ENCODE peak calls at places on chromosome 21, in five cellular contexts. J is uterus, H is lower leg skin, S is A549, L is brain microvascular endothelial cell. T is an unnamed sample.

GRCh38 chr21:27569091-27569490 is 602.2 kb upstream of the ADAMTS5 start:
- DNase-seq in J (no peak), H (no peak), S (no peak), L (no peak), T (no peak)

GRCh38 chr21:38768385-38769071 is 37.2 kb upstream of the ETS2 start:
- DNase-seq in J (no peak), H (peak; percentile 74), S (peak; percentile 42), L (peak; percentile 92), T (no peak)

GRCh38 chr21:36696640-36697472 is 2.1 kb upstream of the SIM2 start:
- DNase-seq in J (no peak), H (no peak), S (no peak), L (no peak), T (no peak)

GRCh38 chr21:38351176-38351959 is 94.6 kb downstream of the KCNJ15 start:
- DNase-seq in J (no peak), H (no peak), S (no peak), L (no peak), T (no peak)

GRCh38 chr21:19507682-19508260 is 1104.2 kb upstream of the TMPRSS15 start:
- DNase-seq in J (no peak), H (no peak), S (peak; percentile 0), L (no peak), T (no peak)

GRCh38 chr21:33368124-33368523 is 35.1 kb upstream of the IFNGR2 start:
- DNase-seq in J (no peak), H (no peak), S (no peak), L (no peak), T (no peak)

GRCh38 chr21:16589499-16589898 is 859.7 kb downstream of the USP25 start:
- DNase-seq in J (no peak), H (no peak), S (no peak), L (no peak), T (no peak)

GRCh38 chr21:29192999-29193563 is 62.6 kb downstream of the MAP3K7CL start:
- DNase-seq in J (no peak), H (no peak), S (no peak), L (no peak), T (no peak)

GRCh38 chr21:45262041-45262581 is 25.6 kb downstream of the POFUT2 start:
- DNase-seq in J (no peak), H (peak; percentile 76), S (no peak), L (no peak), T (no peak)

GRCh38 chr21:37088196-37088595 is 15.1 kb downstream of the TTC3 start:
- DNase-seq in J (no peak), H (no peak), S (no peak), L (no peak), T (no peak)

GRCh38 chr21:31098576-31099005 is 60.3 kb upstream of the KRTAP19-8 start:
- DNase-seq in J (peak; percentile 38), H (peak; percentile 92), S (peak; percentile 44), L (peak; percentile 62), T (peak; percentile 34)

GRCh38 chr21:28885853-28886177 is 106.9 kb downstream of the LTN1 start:
- DNase-seq in J (no peak), H (no peak), S (no peak), L (no peak), T (no peak)

GRCh38 chr21:15731243-15731613 is 1.4 kb downstream of the USP25 start:
- DNase-seq in J (no peak), H (no peak), S (no peak), L (no peak), T (no peak)

GRCh38 chr21:29257701-29258100 is 41.0 kb upstream of the BACH1 start:
- DNase-seq in J (no peak), H (no peak), S (no peak), L (no peak), T (no peak)

GRCh38 chr21:20802631-20803260 is 195.5 kb upstream of the NCAM2 start:
- DNase-seq in J (no peak), H (no peak), S (no peak), L (no peak), T (no peak)

GRCh38 chr21:45304945-45305344 is 17.2 kb upstream of the POFUT2 start:
- DNase-seq in J (peak; percentile 17), H (no peak), S (no peak), L (no peak), T (no peak)

GRCh38 chr21:37153193-37153934 is 80.3 kb downstream of the TTC3 start:
- DNase-seq in J (peak; percentile 66), H (no peak), S (no peak), L (no peak), T (no peak)

GRCh38 chr21:45241357-45241756 is 46.3 kb downstream of the POFUT2 start:
- DNase-seq in J (no peak), H (no peak), S (no peak), L (no peak), T (no peak)

GRCh38 chr21:32413697-32414578 is 1.4 kb downstream of the EVA1C start:
- DNase-seq in J (peak; percentile 64), H (no peak), S (no peak), L (no peak), T (no peak)

GRCh38 chr21:14864211-14865021 is 200.4 kb downstream of the NRIP1 start:
- DNase-seq in J (peak; percentile 54), H (peak; percentile 90), S (peak; percentile 78), L (peak; percentile 85), T (peak; percentile 63)

GRCh38 chr21:36630485-36631206 is 68.3 kb upstream of the SIM2 start:
- DNase-seq in J (no peak), H (no peak), S (peak; percentile 60), L (peak; percentile 33), T (peak; percentile 49)

GRCh38 chr21:38954450-38955059 is 148.8 kb downstream of the ETS2 start:
- DNase-seq in J (no peak), H (no peak), S (no peak), L (no peak), T (no peak)

GRCh38 chr21:38499296-38499695 is 1.0 kb upstream of the ERG start:
- DNase-seq in J (no peak), H (no peak), S (no peak), L (no peak), T (no peak)

GRCh38 chr21:38922474-38922873 is 116.7 kb downstream of the ETS2 start:
- DNase-seq in J (no peak), H (no peak), S (no peak), L (no peak), T (no peak)

GRCh38 chr21:31902438-31902837 is 29.6 kb downstream of the HUNK start:
- DNase-seq in J (no peak), H (no peak), S (no peak), L (no peak), T (no peak)

DNA sequence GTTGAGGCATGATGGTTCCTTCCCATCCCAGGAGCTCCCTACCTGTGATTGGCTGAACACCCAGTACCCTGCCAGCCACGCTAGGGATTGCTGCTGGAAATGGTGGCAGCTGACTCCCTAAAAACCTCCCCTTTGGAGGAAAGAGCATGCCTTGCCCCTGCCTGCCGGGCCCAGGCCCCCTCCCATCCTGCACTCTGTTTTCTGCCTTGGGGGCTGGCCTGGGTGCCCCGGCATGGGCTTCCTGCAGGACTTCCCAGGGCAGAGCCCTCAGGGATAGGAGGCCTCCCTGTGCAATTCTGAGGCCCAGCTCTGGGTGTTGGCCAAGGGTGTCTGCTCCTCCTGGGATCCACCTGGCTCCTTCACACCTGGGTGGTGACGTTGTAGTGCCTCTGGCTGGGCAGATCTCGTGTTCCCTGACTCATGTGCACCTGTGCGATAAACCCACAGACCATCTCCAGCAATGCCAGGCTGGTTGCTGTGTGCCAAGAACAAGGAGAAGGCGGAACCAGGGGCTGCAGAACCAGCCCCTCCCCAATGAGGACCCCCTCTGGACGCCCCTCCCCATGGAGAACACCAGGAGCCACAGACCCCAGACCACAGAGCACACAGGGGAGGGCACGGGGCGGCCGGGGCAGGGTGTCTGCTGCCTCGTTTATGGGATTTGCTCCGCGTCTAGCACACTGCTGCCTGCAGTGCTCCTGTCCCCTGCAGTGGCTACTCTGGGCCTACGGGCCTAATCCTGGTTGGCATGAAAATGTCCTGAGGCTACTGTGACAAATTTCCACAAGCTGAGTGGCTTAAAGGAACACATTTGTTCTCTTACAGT is 13.6 kb downstream of the CSTB start:
- DNase-seq in J (no peak), H (no peak), S (no peak), L (no peak), T (no peak)
- TF ChIP-seq CTCF in J (no peak), H (no peak), S (no peak), L (no peak), T (no peak)

GRCh38 chr21:41769521-41769920 is 2.7 kb upstream of the RIPK4 start:
- DNase-seq in J (no peak), H (peak; percentile 72), S (no peak), L (no peak), T (no peak)

GRCh38 chr21:41769106-41769505 is 2.3 kb upstream of the RIPK4 start:
- DNase-seq in J (no peak), H (peak; percentile 72), S (no peak), L (no peak), T (no peak)

GRCh38 chr21:41769933-41770332 is 3.1 kb upstream of the RIPK4 start:
- DNase-seq in J (no peak), H (peak; percentile 74), S (no peak), L (no peak), T (no peak)

GRCh38 chr21:41767606-41768370 is 936 bp upstream of the RIPK4 start:
- DNase-seq in J (no peak), H (no peak), S (peak; percentile 50), L (no peak), T (no peak)

DNA sequence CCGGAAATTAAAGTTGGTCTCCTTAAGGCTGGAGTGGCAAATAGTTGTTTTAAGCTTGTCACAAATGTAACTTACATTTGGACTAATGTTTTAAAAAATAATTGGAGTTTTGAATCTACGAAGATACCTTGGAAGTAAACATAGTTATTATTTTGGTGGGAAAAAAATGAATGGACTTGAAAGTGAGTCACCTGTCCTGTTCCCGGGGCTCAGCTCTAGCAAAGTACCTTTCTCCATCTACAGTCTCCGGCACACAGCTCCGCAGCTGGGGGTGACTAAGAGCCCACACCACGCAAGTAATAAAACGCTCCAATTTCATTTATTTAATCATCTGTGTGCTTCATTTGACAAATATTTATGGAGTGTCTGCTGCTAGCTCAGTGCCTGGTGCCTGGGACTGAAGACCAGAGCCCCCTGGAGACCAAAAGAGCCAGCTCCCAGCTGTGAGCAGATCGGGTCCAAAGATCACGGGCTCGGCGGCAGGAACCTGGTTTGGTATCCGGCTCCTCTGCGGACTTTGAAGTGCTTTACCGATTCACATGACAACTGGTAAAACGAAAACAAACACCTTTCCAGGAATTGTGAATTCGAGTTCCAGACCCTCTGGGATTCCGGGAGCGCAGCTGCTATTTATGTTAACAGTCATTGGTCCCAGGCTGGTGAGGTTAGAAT is 1.7 kb upstream of the RIPK4 start:
- DNase-seq in J (no peak), H (peak; percentile 84), S (peak; percentile 80), L (peak; percentile 60), T (no peak)
- TF ChIP-seq CTCF in J (no peak), H (no peak), S (peak; percentile 35), L (peak; percentile 75), T (no peak)

GRCh38 chr21:46325073-46325912 is 1.3 kb downstream of the PCNT start:
- DNase-seq in J (peak; percentile 48), H (peak; percentile 88), S (peak; percentile 69), L (peak; percentile 24), T (no peak)
- TF ChIP-seq CTCF in J (no peak), H (no peak), S (peak; percentile 8), L (peak; percentile 62), T (no peak)

DNA sequence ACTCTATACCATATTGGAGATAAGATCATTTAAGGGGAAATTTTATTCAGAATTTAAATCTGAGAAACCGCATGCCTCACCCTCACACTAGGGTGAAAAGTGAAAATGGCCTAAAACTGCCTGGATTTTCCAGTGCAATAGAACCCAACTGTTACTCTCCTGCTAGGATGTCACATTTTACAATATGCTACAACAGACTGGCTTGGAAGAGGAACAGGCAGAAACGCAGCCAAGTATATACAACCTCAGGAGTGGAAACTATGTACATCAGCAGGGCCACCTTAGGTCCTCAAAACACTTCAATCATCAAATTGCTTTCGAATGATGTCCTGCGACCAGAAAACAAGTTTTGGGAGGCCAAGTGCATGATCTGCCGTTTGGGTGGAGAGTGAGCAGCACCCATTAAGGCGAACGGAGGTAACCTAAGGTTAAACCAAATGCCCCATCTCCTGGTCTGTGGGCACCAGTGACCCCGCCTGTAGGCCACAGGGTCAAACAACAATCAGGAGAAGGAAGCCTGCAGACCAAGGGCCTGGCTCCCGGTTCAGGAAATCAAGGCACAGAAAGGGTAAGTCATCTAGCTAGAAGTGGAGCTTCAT is 4.9 kb downstream of the RCAN1 start:
- DNase-seq in J (no peak), H (no peak), S (no peak), L (no peak), T (no peak)
- TF ChIP-seq CTCF in J (no peak), H (no peak), S (no peak), L (no peak), T (no peak)